ENCODE peak calls at places on chromosomes 13 and 19, in four cellular contexts. One of them, this sample, is unnamed.

GRCh38 chr13:26663801-26664200 is 96.8 kb downstream of the GPR12 start:
- DNase-seq in activated T-cell treated with anti-CD3 and anti-CD28 coated beads for 1 hour: no peak
- DNase-seq in NCI-H774: peak; percentile 27
- DNase-seq in activated effector memory CD4-positive, alpha-beta T cell treated with Interleukin-2 at 50 U/mL for 16 hours: no peak
- DNase-seq in this sample: peak; percentile 43

GRCh38 chr19:19160489-19161035 is 9.5 kb downstream of the MEF2B start:
- DNase-seq in NCI-H774: no peak
- DNase-seq in activated T-cell treated with anti-CD3 and anti-CD28 coated beads for 1 hour: no peak
- DNase-seq in activated effector memory CD4-positive, alpha-beta T cell treated with Interleukin-2 at 50 U/mL for 16 hours: no peak
- DNase-seq in this sample: no peak

GRCh38 chr19:35226748-35227147 is 1.8 kb downstream of the FAM187B start:
- DNase-seq in NCI-H774: no peak
- DNase-seq in activated T-cell treated with anti-CD3 and anti-CD28 coated beads for 1 hour: no peak
- DNase-seq in activated effector memory CD4-positive, alpha-beta T cell treated with Interleukin-2 at 50 U/mL for 16 hours: no peak
- DNase-seq in this sample: no peak

GRCh38 chr19:17671906-17672305 is 16.2 kb downstream of the UNC13A start:
- DNase-seq in activated T-cell treated with anti-CD3 and anti-CD28 coated beads for 1 hour: no peak
- DNase-seq in NCI-H774: peak; percentile 7
- DNase-seq in activated effector memory CD4-positive, alpha-beta T cell treated with Interleukin-2 at 50 U/mL for 16 hours: no peak
- DNase-seq in this sample: no peak

GRCh38 chr19:18364826-18365528 is 21.0 kb upstream of the GDF15 start:
- DNase-seq in activated T-cell treated with anti-CD3 and anti-CD28 coated beads for 1 hour: no peak
- DNase-seq in NCI-H774: peak; percentile 67
- DNase-seq in activated effector memory CD4-positive, alpha-beta T cell treated with Interleukin-2 at 50 U/mL for 16 hours: no peak
- DNase-seq in this sample: no peak

GRCh38 chr19:50728084-50728737 is 5.0 kb downstream of the CLEC11A start:
- DNase-seq in NCI-H774: no peak
- DNase-seq in activated effector memory CD4-positive, alpha-beta T cell treated with Interleukin-2 at 50 U/mL for 16 hours: no peak
- DNase-seq in activated T-cell treated with anti-CD3 and anti-CD28 coated beads for 1 hour: peak; percentile 45
- DNase-seq in this sample: no peak

GRCh38 chr13:112368883-112369282 is 7.3 kb upstream of the SPACA7 start:
- DNase-seq in activated effector memory CD4-positive, alpha-beta T cell treated with Interleukin-2 at 50 U/mL for 16 hours: no peak
- DNase-seq in NCI-H774: no peak
- DNase-seq in activated T-cell treated with anti-CD3 and anti-CD28 coated beads for 1 hour: no peak
- DNase-seq in this sample: no peak

GRCh38 chr13:97222934-97223710 is 989 bp downstream of the MBNL2 start:
- DNase-seq in activated effector memory CD4-positive, alpha-beta T cell treated with Interleukin-2 at 50 U/mL for 16 hours: no peak
- DNase-seq in activated T-cell treated with anti-CD3 and anti-CD28 coated beads for 1 hour: no peak
- DNase-seq in NCI-H774: peak; percentile 19
- DNase-seq in this sample: no peak

GRCh38 chr13:38618336-38618735 is 68.5 kb upstream of the FREM2 start:
- DNase-seq in activated effector memory CD4-positive, alpha-beta T cell treated with Interleukin-2 at 50 U/mL for 16 hours: no peak
- DNase-seq in NCI-H774: no peak
- DNase-seq in activated T-cell treated with anti-CD3 and anti-CD28 coated beads for 1 hour: no peak
- DNase-seq in this sample: no peak

GRCh38 chr13:79655509-79655908 is 174.6 kb downstream of the NDFIP2 start:
- DNase-seq in activated effector memory CD4-positive, alpha-beta T cell treated with Interleukin-2 at 50 U/mL for 16 hours: no peak
- DNase-seq in NCI-H774: no peak
- DNase-seq in activated T-cell treated with anti-CD3 and anti-CD28 coated beads for 1 hour: no peak
- DNase-seq in this sample: no peak

GRCh38 chr19:33292595-33293254 is 9.6 kb downstream of the CEBPA start:
- DNase-seq in activated T-cell treated with anti-CD3 and anti-CD28 coated beads for 1 hour: no peak
- DNase-seq in activated effector memory CD4-positive, alpha-beta T cell treated with Interleukin-2 at 50 U/mL for 16 hours: no peak
- DNase-seq in NCI-H774: no peak
- DNase-seq in this sample: no peak

GRCh38 chr19:46069841-46070341 is 29.1 kb upstream of the IGFL4 start:
- DNase-seq in NCI-H774: no peak
- DNase-seq in activated T-cell treated with anti-CD3 and anti-CD28 coated beads for 1 hour: no peak
- DNase-seq in activated effector memory CD4-positive, alpha-beta T cell treated with Interleukin-2 at 50 U/mL for 16 hours: no peak
- DNase-seq in this sample: no peak

GRCh38 chr13:66581691-66582090 is 648.4 kb downstream of the PCDH9 start:
- DNase-seq in activated T-cell treated with anti-CD3 and anti-CD28 coated beads for 1 hour: no peak
- DNase-seq in NCI-H774: no peak
- DNase-seq in activated effector memory CD4-positive, alpha-beta T cell treated with Interleukin-2 at 50 U/mL for 16 hours: no peak
- DNase-seq in this sample: no peak

GRCh38 chr19:55137915-55138314 is 11.1 kb downstream of the TNNT1 start:
- DNase-seq in activated effector memory CD4-positive, alpha-beta T cell treated with Interleukin-2 at 50 U/mL for 16 hours: no peak
- DNase-seq in activated T-cell treated with anti-CD3 and anti-CD28 coated beads for 1 hour: no peak
- DNase-seq in NCI-H774: no peak
- DNase-seq in this sample: no peak

GRCh38 chr13:31956944-31957644 is 74.5 kb upstream of the FRY start:
- DNase-seq in activated effector memory CD4-positive, alpha-beta T cell treated with Interleukin-2 at 50 U/mL for 16 hours: no peak
- DNase-seq in NCI-H774: no peak
- DNase-seq in activated T-cell treated with anti-CD3 and anti-CD28 coated beads for 1 hour: no peak
- DNase-seq in this sample: no peak

GRCh38 chr19:8663920-8664670 is 33.7 kb downstream of the NFILZ start:
- DNase-seq in activated effector memory CD4-positive, alpha-beta T cell treated with Interleukin-2 at 50 U/mL for 16 hours: peak; percentile 35
- DNase-seq in NCI-H774: no peak
- DNase-seq in activated T-cell treated with anti-CD3 and anti-CD28 coated beads for 1 hour: peak; percentile 20
- DNase-seq in this sample: no peak

GRCh38 chr19:17872251-17873001 is 681 bp downstream of the SLC5A5 start:
- DNase-seq in NCI-H774: no peak
- DNase-seq in activated effector memory CD4-positive, alpha-beta T cell treated with Interleukin-2 at 50 U/mL for 16 hours: peak; percentile 51
- DNase-seq in activated T-cell treated with anti-CD3 and anti-CD28 coated beads for 1 hour: no peak
- DNase-seq in this sample: no peak

GRCh38 chr19:48964205-48965032 is 690 bp upstream of the FTL start:
- DNase-seq in activated T-cell treated with anti-CD3 and anti-CD28 coated beads for 1 hour: no peak
- DNase-seq in activated effector memory CD4-positive, alpha-beta T cell treated with Interleukin-2 at 50 U/mL for 16 hours: no peak
- DNase-seq in NCI-H774: no peak
- DNase-seq in this sample: no peak

GRCh38 chr19:43316591-43317319 is 36.7 kb upstream of the CD177 start:
- DNase-seq in activated effector memory CD4-positive, alpha-beta T cell treated with Interleukin-2 at 50 U/mL for 16 hours: no peak
- DNase-seq in NCI-H774: no peak
- DNase-seq in activated T-cell treated with anti-CD3 and anti-CD28 coated beads for 1 hour: no peak
- DNase-seq in this sample: no peak

GRCh38 chr19:6212403-6213265 is 67.1 kb downstream of the MLLT1 start:
- DNase-seq in activated effector memory CD4-positive, alpha-beta T cell treated with Interleukin-2 at 50 U/mL for 16 hours: no peak
- DNase-seq in activated T-cell treated with anti-CD3 and anti-CD28 coated beads for 1 hour: no peak
- DNase-seq in NCI-H774: no peak
- DNase-seq in this sample: no peak

GRCh38 chr19:11041966-11042627 is 47.2 kb upstream of the LDLR start:
- DNase-seq in activated effector memory CD4-positive, alpha-beta T cell treated with Interleukin-2 at 50 U/mL for 16 hours: no peak
- DNase-seq in activated T-cell treated with anti-CD3 and anti-CD28 coated beads for 1 hour: no peak
- DNase-seq in NCI-H774: no peak
- DNase-seq in this sample: no peak

This sample was measured in NCI-H2107.